ENCODE peak calls at places on chromosomes 7 and 10, in four cellular contexts. I is GM23338, N is EH, X is RKO. P is an unnamed sample.

GRCh38 chr10:31051703-31052102 is 20.0 kb upstream of the ZNF438 start:
- DNase-seq in I (no peak), N (peak), X (no peak), P (no peak)

GRCh38 chr7:11060883-11061282 is 87.2 kb downstream of the PHF14 start:
- DNase-seq in I (no peak), N (no peak), X (no peak), P (no peak)

GRCh38 chr10:109427421-109427820 is 495.9 kb downstream of the XPNPEP1 start:
- DNase-seq in I (no peak), N (peak), X (no peak), P (no peak)

GRCh38 chr10:32109603-32110002 is 53.4 kb upstream of the KIF5B start:
- DNase-seq in I (peak), N (no peak), X (no peak), P (no peak)

GRCh38 chr10:98055875-98056516 is 25.6 kb upstream of the CRTAC1 start:
- DNase-seq in I (peak), N (peak), X (peak), P (no peak)

GRCh38 chr7:157603005-157603404 is 266.2 kb downstream of the DNAJB6 start:
- DNase-seq in I (no peak), N (no peak), X (no peak), P (no peak)

GRCh38 chr10:26198119-26198518 is 18.5 kb upstream of the GAD2 start:
- DNase-seq in I (no peak), N (no peak), X (no peak), P (no peak)

GRCh38 chr10:48364659-48365405 is 58.4 kb downstream of the MAPK8 start:
- DNase-seq in I (no peak), N (peak), X (no peak), P (peak)

GRCh38 chr7:128358233-128358632 is 3.3 kb downstream of the PRRT4 start:
- DNase-seq in I (no peak), N (no peak), X (no peak), P (no peak)

GRCh38 chr10:26799342-26799741 is 61.4 kb downstream of the ABI1 start:
- DNase-seq in I (no peak), N (no peak), X (no peak), P (no peak)

GRCh38 chr7:74476546-74477095 is 22.9 kb downstream of the GTF2IRD1 start:
- DNase-seq in I (no peak), N (no peak), X (no peak), P (no peak)

GRCh38 chr7:106629521-106629920 is 31.4 kb downstream of the CCDC71L start:
- DNase-seq in I (no peak), N (peak), X (no peak), P (no peak)

GRCh38 chr7:75847707-75848106 is 31.1 kb upstream of the RHBDD2 start:
- DNase-seq in I (no peak), N (no peak), X (no peak), P (no peak)

GRCh38 chr7:6106140-6106904 is 75.1 kb downstream of the ANKRD61 start:
- DNase-seq in I (peak), N (peak), X (peak), P (no peak)

GRCh38 chr10:68271104-68271882 is 39.4 kb upstream of the ATOH7 start:
- DNase-seq in I (peak), N (peak), X (no peak), P (no peak)

GRCh38 chr7:157121184-157121715 is 17.5 kb upstream of the UBE3C start:
- DNase-seq in I (no peak), N (no peak), X (no peak), P (no peak)

GRCh38 chr10:29386347-29386999 is 97.6 kb downstream of the LYZL1 start:
- DNase-seq in I (peak), N (peak), X (peak), P (no peak)

GRCh38 chr7:48964074-48964473 is 39.7 kb downstream of the CDC14C start:
- DNase-seq in I (no peak), N (no peak), X (no peak), P (peak)

GRCh38 chr7:92343719-92344118 is 97.9 kb downstream of the ANKIB1 start:
- DNase-seq in I (no peak), N (no peak), X (no peak), P (no peak)

GRCh38 chr7:142385528-142386340 is 127.9 kb upstream of the PRSS58 start:
- DNase-seq in I (peak), N (peak), X (peak), P (peak)

GRCh38 chr7:7920481-7920880 is 48.1 kb upstream of the GLCCI1 start:
- DNase-seq in I (peak), N (no peak), X (no peak), P (no peak)

P was measured in non-pigmented ciliary epithelial cell.